ENCODE peak calls at places on chromosomes 16 and 17, in seven cellular contexts. S, K, B, C, T, L and P are unnamed samples. For H3K27me3, the result is how much of the 10 kb centered on the place peaks cover.

GRCh38 chr16:90019543-90020259 is 445 bp upstream of the DBNDD1 start:
- DNase-seq in L (peak), S (no peak), B (no peak), C (peak), T (no peak), K (peak), P (no peak)

GRCh38 chr16:22684282-22685161 is 129.4 kb upstream of the HS3ST2 start:
- DNase-seq in B (no peak), T (no peak), L (peak), S (no peak), C (peak), K (no peak), P (no peak)

GRCh38 chr17:72937687-72938086 is 154.8 kb downstream of the SLC39A11 start:
- DNase-seq in B (peak), K (no peak), T (no peak), C (no peak), L (no peak), S (no peak), P (no peak)

GRCh38 chr16:86994651-86995171 is 322.5 kb downstream of the C16orf95 start:
- DNase-seq in C (peak), B (peak), L (peak), K (peak), T (no peak), S (no peak), P (peak)

GRCh38 chr16:12020007-12020406 is 43.5 kb downstream of the SNX29 start:
- DNase-seq in K (no peak), L (no peak), T (no peak), B (no peak), S (no peak), C (no peak), P (no peak)

GRCh38 chr16:25148568-25149215 is 37.1 kb downstream of the LCMT1 start:
- DNase-seq in B (no peak), L (no peak), K (no peak), S (no peak), C (no peak), T (no peak), P (no peak)

GRCh38 chr16:46801428-46802049 is 29.4 kb downstream of the C16orf87 start:
- DNase-seq in L (peak), C (peak), B (peak), K (no peak), T (no peak), S (no peak), P (no peak)

GRCh38 chr16:30112197-30113030 is 923 bp downstream of the GDPD3 start:
- DNase-seq in K (peak), B (peak), L (peak), S (no peak), T (no peak), C (peak), P (no peak)

GRCh38 chr16:54627616-54628015 is 303.0 kb upstream of the IRX5 start:
- DNase-seq in L (no peak), K (no peak), T (no peak), B (peak), S (no peak), C (no peak), P (no peak)

GRCh38 chr16:87043273-87044030 is 273.7 kb downstream of the C16orf95 start:
- DNase-seq in B (peak), S (no peak), T (no peak), K (no peak), L (peak), C (no peak), P (no peak)

GRCh38 chr17:56595831-56596740 is 2.6 kb downstream of the NOG start:
- DNase-seq in S (no peak), C (peak), L (peak), T (no peak), K (no peak), B (no peak), P (no peak)

GRCh38 chr16:79212114-79212791 is 388.3 kb downstream of the MAF start:
- DNase-seq in C (no peak), B (no peak), L (no peak), K (no peak), S (no peak), T (no peak), P (no peak)

GRCh38 chr16:4877298-4877685 is 30.0 kb downstream of the UBN1 start:
- DNase-seq in T (no peak), B (no peak), C (no peak), S (no peak), L (no peak), K (no peak), P (no peak)

GRCh38 chr16:69831212-69832123 is 69.3 kb downstream of the WWP2 start:
- DNase-seq in K (no peak), S (no peak), T (no peak), B (no peak), L (peak), C (peak), P (peak)

GRCh38 chr17:57562231-57562630 is 182.9 kb downstream of the CCDC182 start:
- DNase-seq in B (no peak), K (no peak), L (no peak), S (no peak), C (no peak), T (no peak), P (no peak)

GRCh38 chr16:29849505-29849904 is 13.5 kb downstream of the CDIPT start:
- DNase-seq in S (no peak), T (no peak), B (no peak), K (no peak), L (no peak), C (no peak), P (no peak)

GRCh38 chr16:87936375-87937230 is at the start of gene CA5A:
- DNase-seq in S (no peak), L (no peak), B (no peak), C (no peak), K (no peak), T (no peak), P (no peak)

GRCh38 chr16:88548131-88548874 is 21.9 kb upstream of the ZC3H18 start:
- DNase-seq in L (no peak), T (no peak), C (no peak), S (no peak), K (no peak), B (no peak), P (no peak)

GRCh38 chr16:72865258-72865657 is 182.7 kb downstream of the ZFHX3 start:
- DNase-seq in C (no peak), B (no peak), T (no peak), L (no peak), K (no peak), S (no peak), P (no peak)

GRCh38 chr16:21134053-21134452 is 16.6 kb downstream of the DNAH3 start:
- DNase-seq in C (no peak), K (no peak), B (no peak), S (no peak), L (no peak), T (no peak), P (no peak)

GRCh38 chr16:21125191-21125590 is 25.5 kb downstream of the DNAH3 start:
- DNase-seq in T (no peak), L (no peak), C (no peak), B (no peak), K (no peak), S (no peak), P (no peak)

GRCh38 chr16:21126518-21126917 is 24.1 kb downstream of the DNAH3 start:
- DNase-seq in C (no peak), T (no peak), K (no peak), S (no peak), B (no peak), L (no peak), P (no peak)

GRCh38 chr16:21130811-21131210 is 19.8 kb downstream of the DNAH3 start:
- DNase-seq in K (no peak), C (no peak), L (no peak), S (no peak), T (no peak), B (no peak), P (no peak)

GRCh38 chr16:21128991-21129390 is 21.7 kb downstream of the DNAH3 start:
- DNase-seq in B (no peak), L (no peak), C (no peak), S (no peak), K (no peak), T (no peak), P (no peak)
- H3K4me3 ChIP-seq in B (no peak), L (no peak), C (no peak), S (no peak), K (no peak), T (no peak), P (no peak)

DNA sequence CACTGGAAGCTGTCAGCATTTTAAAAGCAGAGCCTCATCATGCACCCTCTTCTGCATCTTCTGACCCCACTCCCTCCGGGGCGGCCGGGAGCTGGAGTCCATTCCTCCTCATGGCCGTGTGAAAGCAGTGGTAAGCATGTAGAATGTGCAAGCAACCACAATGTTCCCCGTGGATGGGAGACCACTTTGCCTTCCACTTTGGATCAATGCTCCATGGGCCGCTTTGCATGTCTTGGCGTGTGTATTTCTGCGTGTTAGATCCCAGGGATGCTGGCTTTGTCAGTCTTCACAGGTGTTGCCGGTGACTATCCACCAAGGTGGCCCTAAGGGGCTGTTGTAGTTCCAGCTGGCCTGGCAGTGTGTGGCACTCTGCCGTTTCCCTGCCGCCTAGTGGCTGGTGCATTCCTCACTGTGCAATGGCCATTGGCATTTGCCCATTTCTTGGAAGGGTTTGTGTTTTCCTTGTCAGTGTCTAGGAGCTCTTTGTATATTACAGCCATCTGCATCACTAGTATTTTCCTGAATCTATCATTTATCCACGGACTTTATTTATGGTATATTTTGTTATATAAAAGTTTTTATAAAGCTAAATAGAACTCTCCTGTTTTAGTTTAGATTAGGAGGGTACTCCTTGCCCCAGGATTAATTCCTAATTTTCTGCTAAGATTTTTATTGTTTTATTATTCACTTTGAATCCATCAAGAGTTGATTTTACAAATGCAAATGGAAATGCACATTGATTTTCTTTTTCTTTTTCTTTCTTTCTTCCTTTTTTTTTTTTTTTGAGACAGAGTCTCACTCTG is 5.8 kb upstream of the ALDH3A1 start:
- DNase-seq in B (no peak), T (no peak), C (peak), S (no peak), L (no peak), K (no peak), P (no peak)
- TF ChIP-seq CTCF in B (no peak), T (peak), C (peak), S (peak), L (no peak), K (peak), P (peak)

GRCh38 chr17:79317916-79318315 is 243.3 kb downstream of the ENGASE start:
- DNase-seq in C (no peak), S (no peak), K (no peak), L (no peak), T (no peak), B (no peak), P (no peak)

GRCh38 chr17:79315282-79316106 is 240.9 kb downstream of the ENGASE start:
- DNase-seq in S (no peak), C (no peak), T (no peak), L (no peak), B (no peak), K (no peak), P (no peak)

GRCh38 chr17:79320331-79320730 is 245.7 kb downstream of the ENGASE start:
- DNase-seq in L (no peak), S (no peak), C (no peak), B (no peak), T (no peak), K (no peak), P (no peak)

GRCh38 chr17:79311373-79311772 is 236.7 kb downstream of the ENGASE start:
- DNase-seq in S (no peak), B (no peak), T (no peak), C (no peak), K (no peak), L (no peak), P (no peak)

GRCh38 chr17:79316805-79317204 is 242.2 kb downstream of the ENGASE start:
- DNase-seq in B (no peak), K (no peak), L (no peak), S (no peak), T (no peak), C (no peak), P (no peak)
- H3K27me3 ChIP-seq in B (under half), K (under half), L (under half), S (half or more), T (under half), C (half or more), P (under half)

DNA sequence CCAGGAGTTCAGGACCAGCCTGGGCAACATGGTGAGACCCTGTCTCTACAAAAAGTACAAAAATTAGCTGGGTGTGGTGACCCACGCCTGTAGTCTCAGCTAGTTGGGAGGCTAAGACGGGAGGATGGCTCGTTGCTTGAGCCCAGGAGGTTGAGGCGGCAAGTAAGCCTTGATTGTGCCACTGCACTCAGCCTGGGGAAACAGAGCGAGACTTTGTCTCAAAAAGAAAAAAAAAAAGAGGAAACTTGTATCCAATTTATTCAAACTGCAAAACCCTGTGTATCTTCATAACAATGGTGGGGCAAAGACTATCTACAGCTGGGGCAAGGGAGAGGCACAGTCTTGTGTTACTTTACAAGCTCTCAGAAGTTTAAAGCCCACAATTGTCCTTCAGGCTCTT is 21.5 kb downstream of the GRB7 start:
- DNase-seq in L (no peak), K (no peak), B (no peak), S (no peak), C (no peak), T (no peak), P (no peak)
- H3K4me3 ChIP-seq in L (no peak), K (no peak), B (no peak), S (no peak), C (no peak), T (no peak), P (no peak)

GRCh38 chr17:30378797-30379302 is at the start of gene CPD:
- DNase-seq in K (peak), S (peak), B (peak), L (peak), C (peak), T (peak), P (peak)
- TF ChIP-seq CTCF in K (no peak), S (peak), B (no peak), L (no peak), C (no peak), T (no peak), P (no peak)

GRCh38 chr17:48992433-48992832 is 4.8 kb upstream of the IGF2BP1 start:
- DNase-seq in S (no peak), T (no peak), C (no peak), B (no peak), K (no peak), L (no peak), P (no peak)
- H3K27me3 ChIP-seq in S (half or more), T (under half), C (half or more), B (under half), K (under half), L (under half), P (under half)

DNA sequence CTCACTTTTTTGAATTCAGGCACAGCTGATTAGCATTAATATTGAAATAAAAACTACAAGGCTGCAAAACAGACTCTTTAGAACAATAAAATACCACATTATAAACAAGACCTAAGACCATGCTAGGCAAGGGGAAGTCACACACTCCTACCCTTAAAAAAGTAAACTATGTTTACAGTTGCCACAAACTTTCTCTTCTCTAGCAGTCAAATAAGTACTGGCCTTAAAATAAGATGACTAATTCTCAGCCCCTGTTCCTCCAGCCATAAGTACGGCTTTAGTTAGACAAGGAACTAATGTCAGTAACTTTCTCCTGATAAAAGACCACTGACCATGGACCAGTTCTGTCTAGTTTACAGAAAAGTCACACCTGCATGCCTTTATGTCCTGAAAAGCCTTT is 19.5 kb upstream of the CPHXL start:
- DNase-seq in B (no peak), L (no peak), C (no peak), K (no peak), S (no peak), T (no peak), P (no peak)
- H3K4me3 ChIP-seq in B (no peak), L (no peak), C (no peak), K (no peak), S (no peak), T (no peak), P (no peak)